ENCODE peak calls at places on chromosomes 7 and 10, in six cellular contexts. Q is NT2/D1, U is WERI-Rb-1, F is AG10803, D is stomach, B is heart right ventricle. S is an unnamed sample.

GRCh38 chr7:132430863-132431822 is 145.1 kb downstream of the PLXNA4 start:
- DNase-seq in D (no peak), F (peak), Q (no peak), B (no peak), U (no peak), S (no peak)

GRCh38 chr10:53601260-53601875 is 828.8 kb upstream of the MBL2 start:
- DNase-seq in B (no peak), F (peak), Q (peak), U (no peak), D (no peak), S (peak)

GRCh38 chr7:3229904-3230470 is 71.1 kb upstream of the SDK1 start:
- DNase-seq in F (no peak), Q (no peak), D (no peak), B (no peak), U (no peak), S (no peak)

GRCh38 chr10:77648472-77648871 is 10.9 kb upstream of the KCNMA1 start:
- DNase-seq in F (no peak), B (no peak), U (no peak), D (no peak), Q (no peak), S (no peak)

GRCh38 chr10:100847440-100847839 is 65.3 kb upstream of the SLF2 start:
- DNase-seq in Q (no peak), B (no peak), D (no peak), U (no peak), F (peak), S (no peak)

GRCh38 chr7:139771001-139771956 is 6.5 kb downstream of the HIPK2 start:
- DNase-seq in F (peak), B (no peak), U (no peak), D (no peak), Q (no peak), S (peak)

GRCh38 chr7:50676754-50677153 is 105.9 kb downstream of the GRB10 start:
- DNase-seq in U (no peak), F (no peak), D (no peak), B (no peak), Q (no peak), S (no peak)

GRCh38 chr7:155829796-155830470 is 17.7 kb upstream of the SHH start:
- DNase-seq in U (no peak), D (no peak), F (no peak), B (no peak), Q (no peak), S (no peak)

GRCh38 chr10:124378817-124379510 is 39.8 kb downstream of the OAT start:
- DNase-seq in Q (no peak), F (no peak), D (no peak), U (no peak), B (no peak), S (no peak)

GRCh38 chr10:103466734-103467133 is 8.0 kb upstream of the CALHM1 start:
- DNase-seq in D (no peak), Q (no peak), U (no peak), B (no peak), F (peak), S (no peak)

GRCh38 chr7:45073843-45074737 is 14.7 kb downstream of the NACAD start:
- DNase-seq in U (no peak), F (no peak), D (no peak), B (peak), Q (no peak), S (no peak)

GRCh38 chr7:106717254-106717996 is 56.5 kb upstream of the CCDC71L start:
- DNase-seq in D (no peak), Q (no peak), F (peak), B (no peak), U (no peak), S (no peak)

GRCh38 chr10:132697568-132698200 is 88.3 kb downstream of the NKX6-2 start:
- DNase-seq in Q (no peak), D (no peak), F (no peak), U (no peak), B (no peak), S (no peak)

GRCh38 chr10:78063236-78063635 is 29.6 kb downstream of the RPS24 start:
- DNase-seq in D (no peak), B (no peak), U (no peak), F (no peak), Q (no peak), S (no peak)

GRCh38 chr10:50416885-50417284 is 165.6 kb upstream of the ASAH2 start:
- DNase-seq in Q (no peak), D (no peak), U (no peak), F (no peak), B (no peak), S (no peak)

GRCh38 chr10:118625504-118625903 is 30.1 kb upstream of the PRLHR start:
- DNase-seq in F (no peak), D (no peak), U (no peak), B (no peak), Q (no peak), S (no peak)

GRCh38 chr10:78861456-78862327 is 207.1 kb upstream of the ZMIZ1 start:
- DNase-seq in Q (no peak), B (no peak), U (no peak), F (no peak), D (no peak), S (no peak)

GRCh38 chr7:92790987-92791386 is 45.4 kb downstream of the CDK6 start:
- DNase-seq in U (no peak), F (peak), D (no peak), B (no peak), Q (no peak), S (no peak)

GRCh38 chr7:27179030-27179429 is 4.9 kb upstream of the HOXA10 start:
- DNase-seq in D (no peak), F (no peak), U (peak), Q (no peak), B (no peak), S (no peak)

GRCh38 chr10:21212275-21212674 is 313.2 kb downstream of the SKIDA1 start:
- DNase-seq in Q (no peak), U (no peak), B (no peak), F (no peak), D (no peak), S (no peak)

GRCh38 chr7:82468435-82468834 is 24.9 kb upstream of the CACNA2D1 start:
- DNase-seq in D (no peak), Q (no peak), F (no peak), B (no peak), U (no peak), S (no peak)

GRCh38 chr7:106344206-106344605 is 59.4 kb upstream of the NAMPT start:
- DNase-seq in F (no peak), B (no peak), D (no peak), Q (no peak), U (no peak), S (no peak)

GRCh38 chr7:8443871-8444756 is 10.7 kb downstream of the NXPH1 start:
- DNase-seq in Q (peak), B (no peak), U (peak), D (no peak), F (no peak), S (no peak)

GRCh38 chr7:124843336-124843735 is 77.7 kb upstream of the GPR37 start:
- DNase-seq in B (no peak), Q (no peak), U (no peak), D (no peak), F (no peak), S (peak)

GRCh38 chr10:97182327-97182990 is 3.3 kb downstream of the SLIT1 start:
- DNase-seq in U (no peak), B (no peak), Q (no peak), D (no peak), F (no peak), S (no peak)

GRCh38 chr10:101987136-101987535 is 68.8 kb downstream of the ARMH3 start:
- DNase-seq in B (no peak), D (no peak), Q (no peak), U (no peak), F (no peak), S (no peak)

GRCh38 chr10:43355749-43356371 is 15.6 kb upstream of the FXYD4 start:
- DNase-seq in F (no peak), U (no peak), B (no peak), D (no peak), Q (no peak), S (no peak)

GRCh38 chr10:44317856-44318255 is 67.0 kb downstream of the CXCL12 start:
- DNase-seq in U (no peak), B (no peak), Q (no peak), D (no peak), F (no peak), S (no peak)

GRCh38 chr7:98049034-98049433 is 57.6 kb upstream of the LMTK2 start:
- DNase-seq in D (no peak), Q (peak), U (no peak), B (no peak), F (no peak), S (no peak)

GRCh38 chr10:33947563-33947962 is 613.1 kb upstream of the NRP1 start:
- DNase-seq in B (no peak), U (no peak), F (no peak), Q (no peak), D (no peak), S (no peak)

GRCh38 chr7:30996883-30997282 is 33.1 kb downstream of the GHRHR start:
- DNase-seq in U (no peak), F (no peak), B (no peak), Q (no peak), D (no peak), S (no peak)

GRCh38 chr10:88522715-88523114 is 60.4 kb downstream of the RNLS start:
- DNase-seq in D (no peak), U (no peak), B (no peak), Q (no peak), F (no peak), S (no peak)

GRCh38 chr10:96512524-96512991 is 1.2 kb downstream of the TLL2 start:
- DNase-seq in Q (no peak), D (no peak), B (peak), U (peak), F (peak), S (peak)

GRCh38 chr10:344582-345200 is 209.4 kb downstream of the ZMYND11 start:
- DNase-seq in U (no peak), Q (no peak), B (no peak), F (no peak), D (no peak), S (no peak)

GRCh38 chr7:16223963-16224707 is 197.2 kb downstream of the CRPPA start:
- DNase-seq in F (no peak), B (no peak), D (no peak), Q (no peak), U (no peak), S (no peak)

GRCh38 chr10:20105236-20105635 is 289.0 kb downstream of the PLXDC2 start:
- DNase-seq in D (no peak), U (no peak), Q (no peak), B (no peak), F (no peak), S (no peak)

GRCh38 chr10:125144693-125145623 is 15.4 kb downstream of the CTBP2 start:
- DNase-seq in B (no peak), U (no peak), Q (no peak), D (no peak), F (peak), S (peak)

GRCh38 chr7:70595741-70596574 is 536.0 kb upstream of the GALNT17 start:
- DNase-seq in D (peak), Q (no peak), B (no peak), F (no peak), U (peak), S (no peak)

GRCh38 chr10:95756796-95757657 is 1.1 kb downstream of the ENTPD1 start:
- DNase-seq in F (no peak), Q (no peak), D (no peak), U (no peak), B (no peak), S (no peak)

GRCh38 chr7:5532520-5533335 is 109.1 kb upstream of the TNRC18 start:
- DNase-seq in B (peak), F (no peak), U (no peak), Q (no peak), D (peak), S (peak)
- H3K4me3 ChIP-seq in B (peak), F (no peak), U (no peak), Q (no peak), D (peak), S (peak)

DNA sequence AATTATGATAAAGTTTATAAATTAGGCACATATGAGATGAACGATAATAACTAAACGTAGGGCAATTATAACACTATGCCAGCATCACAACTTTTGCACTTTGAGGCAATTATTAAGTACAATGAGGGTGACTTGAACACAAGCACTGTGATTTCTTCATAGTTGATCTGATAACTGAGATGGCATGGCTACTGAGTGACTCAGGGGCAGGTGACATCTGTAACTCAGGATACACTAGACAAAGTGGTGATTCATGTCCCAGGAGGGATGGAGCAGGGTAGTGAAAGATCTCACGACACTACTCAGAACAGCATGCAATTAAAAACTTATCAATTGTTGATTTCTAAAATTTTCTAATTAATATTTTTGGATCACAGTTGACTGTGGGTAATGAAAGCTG is 98.3 kb upstream of the ARHGAP21 start:
- DNase-seq in U (no peak), F (peak), D (no peak), Q (no peak), B (no peak), S (no peak)
- H3K4me3 ChIP-seq in U (no peak), F (no peak), D (no peak), Q (no peak), B (no peak), S (no peak)

GRCh38 chr10:4725917-4726606 is 99.9 kb upstream of the AKR1E2 start:
- DNase-seq in F (peak), Q (no peak), U (no peak), B (no peak), D (no peak), S (no peak)
- H3K4me3 ChIP-seq in F (no peak), Q (no peak), U (no peak), B (no peak), D (no peak), S (no peak)

GRCh38 chr7:41907444-41907843 is 204.6 kb upstream of the INHBA start:
- DNase-seq in D (no peak), U (no peak), F (no peak), B (no peak), Q (no peak), S (no peak)
- H3K4me3 ChIP-seq in D (no peak), U (no peak), F (no peak), B (no peak), Q (no peak), S (no peak)

GRCh38 chr7:151851160-151851751 is 25.7 kb downstream of the PRKAG2 start:
- DNase-seq in U (no peak), Q (no peak), B (peak), F (no peak), D (peak), S (no peak)
- H3K4me3 ChIP-seq in U (no peak), Q (no peak), B (peak), F (no peak), D (peak), S (peak)

GRCh38 chr10:76479103-76479790 is 1047.8 kb downstream of the LRMDA start:
- DNase-seq in D (peak), F (no peak), B (no peak), Q (no peak), U (no peak), S (no peak)
- H3K4me3 ChIP-seq in D (no peak), F (no peak), B (no peak), Q (no peak), U (no peak), S (no peak)

GRCh38 chr10:99328579-99329237 is 448 bp upstream of the CNNM1 start:
- DNase-seq in U (no peak), D (no peak), F (peak), B (no peak), Q (no peak), S (no peak)
- H3K4me3 ChIP-seq in U (peak), D (peak), F (peak), B (peak), Q (peak), S (peak)

DNA sequence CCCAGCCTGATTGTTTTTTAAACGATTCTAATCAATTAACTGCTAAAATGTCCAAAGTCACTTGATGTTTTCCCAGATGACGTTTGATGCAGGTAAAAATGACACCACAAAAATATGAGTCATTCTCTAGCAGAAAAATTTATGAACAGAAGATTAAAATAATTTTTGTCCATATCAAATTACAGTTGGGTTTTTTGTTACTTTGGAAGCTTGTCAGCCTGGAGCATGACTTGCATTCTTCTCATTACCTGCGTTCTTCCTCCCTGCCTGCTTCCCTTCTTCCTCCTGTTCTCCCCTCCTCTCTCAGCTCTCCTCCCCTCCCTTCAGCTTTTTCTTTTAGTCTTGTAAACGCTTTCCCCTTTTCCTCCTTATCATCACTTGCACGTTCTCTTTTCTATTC is 18.7 kb downstream of the IL15RA start:
- DNase-seq in D (no peak), Q (no peak), U (no peak), B (no peak), F (no peak), S (no peak)
- H3K4me3 ChIP-seq in D (no peak), Q (no peak), U (no peak), B (no peak), F (no peak), S (no peak)

GRCh38 chr7:122521767-122522166 is 177.2 kb downstream of the RNF133 start:
- DNase-seq in B (no peak), D (no peak), U (no peak), Q (no peak), F (no peak), S (no peak)
- H3K4me3 ChIP-seq in B (no peak), D (no peak), U (no peak), Q (no peak), F (no peak), S (no peak)

GRCh38 chr7:56115852-56116538 is at the start of gene NUPR2:
- DNase-seq in B (no peak), F (no peak), D (peak), U (no peak), Q (no peak), S (no peak)
- H3K4me3 ChIP-seq in B (no peak), F (no peak), D (peak), U (no peak), Q (peak), S (no peak)

S was measured in HL-60.